ENCODE peak calls at places on chromosomes 16 and 17, in seven cellular contexts. One of them, this sample, is unnamed.

GRCh38 chr17:17156107-17156506 is 50.0 kb downstream of the PLD6 start:
- DNase-seq in GM10248: no peak
- DNase-seq in iPS-NIHi11: no peak
- DNase-seq in SW 1271: no peak
- DNase-seq in HCEC 1CT: peak
- DNase-seq in choroid plexus epithelial cell: peak
- DNase-seq in NCI-H1092: no peak
- DNase-seq in this sample: peak

GRCh38 chr17:5794881-5795486 is 210.7 kb upstream of the NLRP1 start:
- DNase-seq in GM10248: no peak
- DNase-seq in iPS-NIHi11: no peak
- DNase-seq in SW 1271: no peak
- DNase-seq in HCEC 1CT: no peak
- DNase-seq in choroid plexus epithelial cell: no peak
- DNase-seq in NCI-H1092: no peak
- DNase-seq in this sample: no peak

GRCh38 chr17:82322526-82323453 is 5.4 kb upstream of the CD7 start:
- DNase-seq in GM10248: no peak
- DNase-seq in iPS-NIHi11: no peak
- DNase-seq in SW 1271: no peak
- DNase-seq in HCEC 1CT: no peak
- DNase-seq in choroid plexus epithelial cell: no peak
- DNase-seq in NCI-H1092: no peak
- DNase-seq in this sample: no peak

GRCh38 chr16:2429771-2430663 is 770 bp downstream of the CCNF start:
- DNase-seq in GM10248: peak
- DNase-seq in iPS-NIHi11: no peak
- DNase-seq in SW 1271: no peak
- DNase-seq in HCEC 1CT: peak
- DNase-seq in choroid plexus epithelial cell: peak
- DNase-seq in NCI-H1092: no peak
- DNase-seq in this sample: peak

GRCh38 chr17:75531724-75532090 is 6.2 kb downstream of the LLGL2 start:
- DNase-seq in GM10248: no peak
- DNase-seq in iPS-NIHi11: peak
- DNase-seq in SW 1271: no peak
- DNase-seq in HCEC 1CT: no peak
- DNase-seq in choroid plexus epithelial cell: no peak
- DNase-seq in NCI-H1092: no peak
- DNase-seq in this sample: no peak

GRCh38 chr17:12104831-12105230 is 84.2 kb downstream of the MAP2K4 start:
- DNase-seq in GM10248: no peak
- DNase-seq in iPS-NIHi11: no peak
- DNase-seq in SW 1271: no peak
- DNase-seq in HCEC 1CT: peak
- DNase-seq in choroid plexus epithelial cell: peak
- DNase-seq in NCI-H1092: no peak
- DNase-seq in this sample: peak

GRCh38 chr17:12388206-12388605 is 277.5 kb upstream of the MYOCD start:
- DNase-seq in GM10248: no peak
- DNase-seq in iPS-NIHi11: no peak
- DNase-seq in SW 1271: no peak
- DNase-seq in HCEC 1CT: peak
- DNase-seq in choroid plexus epithelial cell: peak
- DNase-seq in NCI-H1092: no peak
- DNase-seq in this sample: peak

GRCh38 chr17:40516581-40517285 is 15.3 kb upstream of the TNS4 start:
- DNase-seq in GM10248: peak
- DNase-seq in iPS-NIHi11: no peak
- DNase-seq in SW 1271: no peak
- DNase-seq in HCEC 1CT: peak
- DNase-seq in choroid plexus epithelial cell: no peak
- DNase-seq in NCI-H1092: no peak
- DNase-seq in this sample: no peak

GRCh38 chr16:85010931-85011845 is at the start of gene ZDHHC7:
- DNase-seq in GM10248: peak
- DNase-seq in iPS-NIHi11: peak
- DNase-seq in SW 1271: peak
- DNase-seq in HCEC 1CT: peak
- DNase-seq in choroid plexus epithelial cell: peak
- DNase-seq in NCI-H1092: peak
- DNase-seq in this sample: peak

GRCh38 chr17:81396722-81397313 is 1.6 kb downstream of the BAHCC1 start:
- DNase-seq in GM10248: no peak
- DNase-seq in iPS-NIHi11: no peak
- DNase-seq in SW 1271: no peak
- DNase-seq in HCEC 1CT: no peak
- DNase-seq in choroid plexus epithelial cell: peak
- DNase-seq in NCI-H1092: peak
- DNase-seq in this sample: peak

GRCh38 chr17:64978138-64978537 is 58.9 kb upstream of the LRRC37A3 start:
- DNase-seq in GM10248: no peak
- DNase-seq in iPS-NIHi11: no peak
- DNase-seq in SW 1271: no peak
- DNase-seq in HCEC 1CT: no peak
- DNase-seq in choroid plexus epithelial cell: no peak
- DNase-seq in NCI-H1092: no peak
- DNase-seq in this sample: no peak

GRCh38 chr17:79946352-79947231 is 89.1 kb downstream of the TBC1D16 start:
- DNase-seq in GM10248: no peak
- DNase-seq in iPS-NIHi11: no peak
- DNase-seq in SW 1271: no peak
- DNase-seq in HCEC 1CT: no peak
- DNase-seq in choroid plexus epithelial cell: no peak
- DNase-seq in NCI-H1092: no peak
- DNase-seq in this sample: no peak

GRCh38 chr17:68771867-68772515 is 170.8 kb upstream of the FAM20A start:
- DNase-seq in GM10248: peak
- DNase-seq in iPS-NIHi11: peak
- DNase-seq in SW 1271: no peak
- DNase-seq in HCEC 1CT: peak
- DNase-seq in choroid plexus epithelial cell: peak
- DNase-seq in NCI-H1092: peak
- DNase-seq in this sample: peak

GRCh38 chr17:79041041-79041570 is 17.1 kb downstream of the C1QTNF1 start:
- DNase-seq in GM10248: no peak
- DNase-seq in iPS-NIHi11: no peak
- DNase-seq in SW 1271: no peak
- DNase-seq in HCEC 1CT: no peak
- DNase-seq in choroid plexus epithelial cell: no peak
- DNase-seq in NCI-H1092: no peak
- DNase-seq in this sample: no peak

GRCh38 chr17:47837401-47838039 is 3.6 kb downstream of the SCRN2 start:
- DNase-seq in GM10248: no peak
- DNase-seq in iPS-NIHi11: no peak
- DNase-seq in SW 1271: no peak
- DNase-seq in HCEC 1CT: no peak
- DNase-seq in choroid plexus epithelial cell: peak
- DNase-seq in NCI-H1092: no peak
- DNase-seq in this sample: peak

GRCh38 chr16:84465154-84465553 is 39.3 kb downstream of the MEAK7 start:
- DNase-seq in GM10248: no peak
- DNase-seq in iPS-NIHi11: no peak
- DNase-seq in SW 1271: no peak
- DNase-seq in HCEC 1CT: no peak
- DNase-seq in choroid plexus epithelial cell: no peak
- DNase-seq in NCI-H1092: no peak
- DNase-seq in this sample: no peak

GRCh38 chr17:79533116-79533515 is 77.7 kb downstream of the RBFOX3 start:
- DNase-seq in GM10248: no peak
- DNase-seq in iPS-NIHi11: no peak
- DNase-seq in SW 1271: no peak
- DNase-seq in HCEC 1CT: no peak
- DNase-seq in choroid plexus epithelial cell: no peak
- DNase-seq in NCI-H1092: no peak
- DNase-seq in this sample: no peak

GRCh38 chr17:74746376-74746775 is 2.1 kb upstream of the NHERF1 start:
- DNase-seq in GM10248: no peak
- DNase-seq in iPS-NIHi11: no peak
- DNase-seq in SW 1271: no peak
- DNase-seq in HCEC 1CT: no peak
- DNase-seq in choroid plexus epithelial cell: no peak
- DNase-seq in NCI-H1092: no peak
- DNase-seq in this sample: no peak

GRCh38 chr17:82963104-82963950 is 116.1 kb upstream of the METRNL start:
- DNase-seq in GM10248: peak
- DNase-seq in iPS-NIHi11: peak
- DNase-seq in SW 1271: no peak
- DNase-seq in HCEC 1CT: peak
- DNase-seq in choroid plexus epithelial cell: peak
- DNase-seq in NCI-H1092: no peak
- DNase-seq in this sample: peak

GRCh38 chr16:56795011-56795410 is 65.1 kb downstream of the NUP93 start:
- DNase-seq in GM10248: no peak
- DNase-seq in iPS-NIHi11: no peak
- DNase-seq in SW 1271: no peak
- DNase-seq in HCEC 1CT: no peak
- DNase-seq in choroid plexus epithelial cell: no peak
- DNase-seq in NCI-H1092: no peak
- DNase-seq in this sample: no peak

GRCh38 chr16:31130336-31130812 is 5.2 kb downstream of the PRSS8 start:
- DNase-seq in GM10248: no peak
- DNase-seq in iPS-NIHi11: no peak
- DNase-seq in SW 1271: no peak
- DNase-seq in HCEC 1CT: no peak
- DNase-seq in choroid plexus epithelial cell: no peak
- DNase-seq in NCI-H1092: no peak
- DNase-seq in this sample: no peak

GRCh38 chr17:41504126-41504977 is 1.1 kb downstream of the KRT13 start:
- DNase-seq in GM10248: no peak
- DNase-seq in iPS-NIHi11: no peak
- DNase-seq in SW 1271: no peak
- DNase-seq in HCEC 1CT: no peak
- DNase-seq in choroid plexus epithelial cell: peak
- DNase-seq in NCI-H1092: no peak
- DNase-seq in this sample: no peak

GRCh38 chr16:14608111-14608566 is 21.9 kb downstream of the PARN start:
- DNase-seq in GM10248: peak
- DNase-seq in iPS-NIHi11: no peak
- DNase-seq in SW 1271: no peak
- DNase-seq in HCEC 1CT: no peak
- DNase-seq in choroid plexus epithelial cell: no peak
- DNase-seq in NCI-H1092: no peak
- DNase-seq in this sample: no peak

GRCh38 chr17:45702666-45703266 is 81.4 kb upstream of the CRHR1 start:
- DNase-seq in GM10248: no peak
- DNase-seq in iPS-NIHi11: peak
- DNase-seq in SW 1271: no peak
- DNase-seq in HCEC 1CT: no peak
- DNase-seq in choroid plexus epithelial cell: peak
- DNase-seq in NCI-H1092: no peak
- DNase-seq in this sample: peak

GRCh38 chr16:57950382-57950781 is 20.5 kb downstream of the CNGB1 start:
- DNase-seq in GM10248: no peak
- DNase-seq in iPS-NIHi11: no peak
- DNase-seq in SW 1271: no peak
- DNase-seq in HCEC 1CT: no peak
- DNase-seq in choroid plexus epithelial cell: no peak
- DNase-seq in NCI-H1092: no peak
- DNase-seq in this sample: no peak

GRCh38 chr16:49472598-49472997 is 99.0 kb downstream of the C16orf78 start:
- DNase-seq in GM10248: no peak
- DNase-seq in iPS-NIHi11: no peak
- DNase-seq in SW 1271: no peak
- DNase-seq in HCEC 1CT: no peak
- DNase-seq in choroid plexus epithelial cell: no peak
- DNase-seq in NCI-H1092: peak
- DNase-seq in this sample: no peak

GRCh38 chr17:17071531-17072360 is 29.5 kb downstream of the MPRIP start:
- DNase-seq in GM10248: no peak
- DNase-seq in iPS-NIHi11: no peak
- DNase-seq in SW 1271: no peak
- DNase-seq in HCEC 1CT: no peak
- DNase-seq in choroid plexus epithelial cell: no peak
- DNase-seq in NCI-H1092: no peak
- DNase-seq in this sample: no peak

GRCh38 chr16:63302841-63303240 is 1266.6 kb upstream of the CDH8 start:
- DNase-seq in GM10248: no peak
- DNase-seq in iPS-NIHi11: no peak
- DNase-seq in SW 1271: no peak
- DNase-seq in HCEC 1CT: no peak
- DNase-seq in choroid plexus epithelial cell: no peak
- DNase-seq in NCI-H1092: no peak
- DNase-seq in this sample: no peak

GRCh38 chr16:86061318-86061695 is 162.3 kb downstream of the IRF8 start:
- DNase-seq in GM10248: no peak
- DNase-seq in iPS-NIHi11: no peak
- DNase-seq in SW 1271: no peak
- DNase-seq in HCEC 1CT: no peak
- DNase-seq in choroid plexus epithelial cell: no peak
- DNase-seq in NCI-H1092: no peak
- DNase-seq in this sample: no peak

GRCh38 chr16:89145406-89146161 is 26.0 kb upstream of the CDH15 start:
- DNase-seq in GM10248: no peak
- DNase-seq in iPS-NIHi11: no peak
- DNase-seq in SW 1271: no peak
- DNase-seq in HCEC 1CT: no peak
- DNase-seq in choroid plexus epithelial cell: no peak
- DNase-seq in NCI-H1092: no peak
- DNase-seq in this sample: no peak

GRCh38 chr17:75698659-75699058 is 22.6 kb upstream of the ITGB4 start:
- DNase-seq in GM10248: no peak
- DNase-seq in iPS-NIHi11: no peak
- DNase-seq in SW 1271: no peak
- DNase-seq in HCEC 1CT: no peak
- DNase-seq in choroid plexus epithelial cell: no peak
- DNase-seq in NCI-H1092: no peak
- DNase-seq in this sample: no peak

This sample was measured in fibroblast of lung.